ENCODE peak calls at places on chromosome 4, in six cellular contexts. B is occipital lobe; Y is stimulated activated CD4-positive, alpha-beta T cell treated with anti-CD3 and anti-CD28 coated beads, Interleukin-2, amount 100 ng/mL, for 24 hours; J is Peyer's patch; K is neural crest cell; L is Ammon's horn. T is an unnamed sample.

GRCh38 chr4:150379454-150379853 is 202.5 kb upstream of the MAB21L2 start:
- DNase-seq in B (no peak), Y (no peak), J (no peak), K (no peak), L (no peak), T (no peak)

GRCh38 chr4:141768954-141769353 is 132.6 kb downstream of the IL15 start:
- DNase-seq in B (no peak), Y (no peak), J (no peak), K (no peak), L (peak; percentile 16), T (no peak)

GRCh38 chr4:182085051-182085480 is 158.1 kb upstream of the TENM3 start:
- DNase-seq in B (no peak), Y (no peak), J (no peak), K (no peak), L (no peak), T (no peak)

GRCh38 chr4:5033266-5033945 is 14.1 kb upstream of the CYTL1 start:
- DNase-seq in B (no peak), Y (no peak), J (no peak), K (no peak), L (peak; percentile 57), T (no peak)

GRCh38 chr4:11700751-11701226 is 272.1 kb upstream of the HS3ST1 start:
- DNase-seq in B (no peak), Y (no peak), J (no peak), K (no peak), L (no peak), T (no peak)

GRCh38 chr4:6892190-6892908 is 17.3 kb upstream of the TBC1D14 start:
- DNase-seq in B (no peak), Y (no peak), J (peak; percentile 82), K (peak; percentile 37), L (peak; percentile 61), T (peak; percentile 58)

GRCh38 chr4:181971973-181972372 is 271.2 kb upstream of the TENM3 start:
- DNase-seq in B (no peak), Y (no peak), J (no peak), K (no peak), L (no peak), T (no peak)

GRCh38 chr4:42331914-42332368 is 65.3 kb upstream of the SHISA3 start:
- DNase-seq in B (no peak), Y (no peak), J (peak; percentile 53), K (no peak), L (no peak), T (no peak)

GRCh38 chr4:24321637-24322036 is 262.7 kb downstream of the DHX15 start:
- DNase-seq in B (no peak), Y (no peak), J (no peak), K (no peak), L (peak; percentile 10), T (no peak)